ENCODE peak calls at places on chromosomes 7 and 10, in seven cellular contexts. One of them, this sample, is unnamed.

GRCh38 chr7:111750878-111751277 is 188.6 kb upstream of the IMMP2L start:
- DNase-seq in NT2/D1: no peak
- DNase-seq in neural progenitor cell: no peak
- DNase-seq in SK-N-SH: no peak
- DNase-seq in GM23248: no peak
- DNase-seq in PC-3: no peak
- DNase-seq in colonic mucosa: no peak
- DNase-seq in this sample: no peak

GRCh38 chr7:87325576-87326370 is 19.7 kb upstream of the CROT start:
- DNase-seq in NT2/D1: no peak
- DNase-seq in GM23248: no peak
- DNase-seq in PC-3: no peak
- DNase-seq in colonic mucosa: no peak
- DNase-seq in neural progenitor cell: no peak
- DNase-seq in SK-N-SH: no peak
- DNase-seq in this sample: no peak

GRCh38 chr10:29104661-29105369 is 184.1 kb upstream of the LYZL1 start:
- DNase-seq in PC-3: peak
- DNase-seq in colonic mucosa: peak
- DNase-seq in SK-N-SH: no peak
- DNase-seq in neural progenitor cell: no peak
- DNase-seq in GM23248: no peak
- DNase-seq in NT2/D1: no peak
- DNase-seq in this sample: no peak

GRCh38 chr7:100490483-100491191 is 6.9 kb downstream of the NYAP1 start:
- DNase-seq in NT2/D1: no peak
- DNase-seq in SK-N-SH: peak
- DNase-seq in GM23248: no peak
- DNase-seq in PC-3: no peak
- DNase-seq in neural progenitor cell: no peak
- DNase-seq in colonic mucosa: no peak
- DNase-seq in this sample: no peak

GRCh38 chr7:28041508-28042314 is 138.9 kb downstream of the JAZF1 start:
- DNase-seq in PC-3: peak
- DNase-seq in SK-N-SH: no peak
- DNase-seq in NT2/D1: no peak
- DNase-seq in neural progenitor cell: no peak
- DNase-seq in GM23248: peak
- DNase-seq in colonic mucosa: no peak
- DNase-seq in this sample: no peak

GRCh38 chr10:47057471-47057870 is 146.2 kb downstream of the PTPN20 start:
- DNase-seq in SK-N-SH: no peak
- DNase-seq in neural progenitor cell: no peak
- DNase-seq in colonic mucosa: no peak
- DNase-seq in GM23248: no peak
- DNase-seq in NT2/D1: no peak
- DNase-seq in PC-3: no peak
- DNase-seq in this sample: no peak

GRCh38 chr10:3533296-3533695 is 251.7 kb downstream of the KLF6 start:
- DNase-seq in colonic mucosa: no peak
- DNase-seq in PC-3: peak
- DNase-seq in neural progenitor cell: no peak
- DNase-seq in NT2/D1: no peak
- DNase-seq in SK-N-SH: no peak
- DNase-seq in GM23248: no peak
- DNase-seq in this sample: no peak

GRCh38 chr10:127047878-127048238 is 142.6 kb downstream of the DOCK1 start:
- DNase-seq in GM23248: no peak
- DNase-seq in neural progenitor cell: no peak
- DNase-seq in PC-3: no peak
- DNase-seq in colonic mucosa: no peak
- DNase-seq in SK-N-SH: no peak
- DNase-seq in NT2/D1: no peak
- DNase-seq in this sample: no peak

GRCh38 chr7:21767300-21767900 is 178.3 kb downstream of the CDCA7L start:
- DNase-seq in PC-3: peak
- DNase-seq in GM23248: peak
- DNase-seq in colonic mucosa: peak
- DNase-seq in SK-N-SH: peak
- DNase-seq in neural progenitor cell: peak
- DNase-seq in NT2/D1: peak
- DNase-seq in this sample: peak

GRCh38 chr7:15015545-15016314 is 113.2 kb upstream of the DGKB start:
- DNase-seq in SK-N-SH: peak
- DNase-seq in PC-3: peak
- DNase-seq in GM23248: peak
- DNase-seq in neural progenitor cell: peak
- DNase-seq in NT2/D1: peak
- DNase-seq in colonic mucosa: peak
- DNase-seq in this sample: peak

GRCh38 chr7:140676303-140676702 is 3.6 kb downstream of the ADCK2 start:
- DNase-seq in SK-N-SH: no peak
- DNase-seq in colonic mucosa: no peak
- DNase-seq in GM23248: no peak
- DNase-seq in neural progenitor cell: no peak
- DNase-seq in NT2/D1: no peak
- DNase-seq in PC-3: no peak
- DNase-seq in this sample: no peak

GRCh38 chr10:116771101-116771705 is 28.8 kb upstream of the HSPA12A start:
- DNase-seq in neural progenitor cell: no peak
- DNase-seq in PC-3: peak
- DNase-seq in NT2/D1: no peak
- DNase-seq in SK-N-SH: no peak
- DNase-seq in colonic mucosa: peak
- DNase-seq in GM23248: peak
- DNase-seq in this sample: no peak

GRCh38 chr10:24866615-24867583 is 85.5 kb downstream of the PRTFDC1 start:
- DNase-seq in GM23248: peak
- DNase-seq in NT2/D1: no peak
- DNase-seq in PC-3: peak
- DNase-seq in colonic mucosa: peak
- DNase-seq in neural progenitor cell: no peak
- DNase-seq in SK-N-SH: no peak
- DNase-seq in this sample: peak
- H3K9ac ChIP-seq in GM23248: peak
- H3K9ac ChIP-seq in NT2/D1: no peak
- H3K9ac ChIP-seq in PC-3: peak
- H3K9ac ChIP-seq in colonic mucosa: no peak
- H3K9ac ChIP-seq in neural progenitor cell: no peak
- H3K9ac ChIP-seq in SK-N-SH: peak
- H3K9ac ChIP-seq in this sample: no peak

GRCh38 chr10:114646426-114646825 is 11.6 kb downstream of the ABLIM1 start:
- DNase-seq in SK-N-SH: no peak
- DNase-seq in neural progenitor cell: no peak
- DNase-seq in GM23248: no peak
- DNase-seq in NT2/D1: no peak
- DNase-seq in PC-3: no peak
- DNase-seq in colonic mucosa: no peak
- DNase-seq in this sample: no peak
- H3K9ac ChIP-seq in SK-N-SH: no peak
- H3K9ac ChIP-seq in neural progenitor cell: no peak
- H3K9ac ChIP-seq in GM23248: no peak
- H3K9ac ChIP-seq in NT2/D1: no peak
- H3K9ac ChIP-seq in PC-3: no peak
- H3K9ac ChIP-seq in colonic mucosa: no peak
- H3K9ac ChIP-seq in this sample: no peak

GRCh38 chr7:112933598-112933997 is 143.4 kb upstream of the TMEM168 start:
- DNase-seq in NT2/D1: no peak
- DNase-seq in SK-N-SH: no peak
- DNase-seq in colonic mucosa: no peak
- DNase-seq in GM23248: no peak
- DNase-seq in PC-3: no peak
- DNase-seq in neural progenitor cell: no peak
- DNase-seq in this sample: no peak

GRCh38 chr7:112938895-112939588 is 147.6 kb downstream of the GPR85 start:
- DNase-seq in PC-3: no peak
- DNase-seq in GM23248: peak
- DNase-seq in SK-N-SH: peak
- DNase-seq in neural progenitor cell: peak
- DNase-seq in colonic mucosa: peak
- DNase-seq in NT2/D1: peak
- DNase-seq in this sample: peak

GRCh38 chr7:112940314-112940732 is 146.3 kb downstream of the GPR85 start:
- DNase-seq in PC-3: no peak
- DNase-seq in SK-N-SH: no peak
- DNase-seq in neural progenitor cell: no peak
- DNase-seq in NT2/D1: no peak
- DNase-seq in GM23248: no peak
- DNase-seq in colonic mucosa: no peak
- DNase-seq in this sample: no peak

GRCh38 chr7:112939589-112940313 is 146.9 kb downstream of the GPR85 start:
- DNase-seq in GM23248: peak
- DNase-seq in neural progenitor cell: peak
- DNase-seq in SK-N-SH: peak
- DNase-seq in PC-3: peak
- DNase-seq in NT2/D1: peak
- DNase-seq in colonic mucosa: peak
- DNase-seq in this sample: peak

GRCh38 chr7:112937651-112938390 is 147.6 kb upstream of the TMEM168 start:
- DNase-seq in NT2/D1: no peak
- DNase-seq in PC-3: no peak
- DNase-seq in SK-N-SH: no peak
- DNase-seq in colonic mucosa: no peak
- DNase-seq in GM23248: peak
- DNase-seq in neural progenitor cell: no peak
- DNase-seq in this sample: no peak
- H3K9ac ChIP-seq in NT2/D1: no peak
- H3K9ac ChIP-seq in PC-3: no peak
- H3K9ac ChIP-seq in SK-N-SH: peak
- H3K9ac ChIP-seq in colonic mucosa: peak
- H3K9ac ChIP-seq in GM23248: peak
- H3K9ac ChIP-seq in neural progenitor cell: no peak
- H3K9ac ChIP-seq in this sample: no peak

DNA sequence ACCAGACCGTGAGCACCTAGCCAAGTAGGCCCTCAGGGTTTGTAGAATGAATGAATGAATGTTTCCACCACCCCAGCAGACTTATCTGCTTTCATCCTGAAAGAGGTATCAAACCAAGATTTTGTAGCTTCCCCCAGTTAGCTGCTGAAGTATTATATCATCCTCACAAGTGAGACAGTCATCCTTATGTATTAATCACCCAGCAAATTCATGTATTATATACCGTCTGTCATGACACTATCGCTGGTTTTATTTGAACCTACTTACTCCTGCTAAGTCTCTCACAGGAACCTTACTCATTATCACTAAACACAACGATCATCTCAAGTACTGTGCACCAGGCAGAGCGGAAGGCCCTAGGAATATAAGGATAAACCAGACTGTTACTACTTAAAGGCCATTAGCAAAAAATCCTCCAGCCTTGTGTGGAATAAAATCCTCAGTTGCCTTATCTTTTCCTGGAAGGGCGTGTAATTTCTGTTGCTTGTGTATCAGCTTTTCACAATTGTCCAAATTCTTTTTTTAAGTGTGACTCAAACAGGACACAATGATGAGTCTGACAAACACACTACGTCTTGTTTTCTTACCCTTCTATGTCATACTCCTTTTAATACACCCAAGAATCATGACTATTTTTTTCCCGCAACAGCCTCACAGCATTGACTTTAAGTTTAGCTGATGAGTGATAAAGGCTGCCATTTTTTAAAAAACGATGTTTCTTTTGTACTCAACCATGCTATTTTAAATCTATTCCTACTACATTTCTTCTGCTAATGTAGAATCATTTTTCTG is 176.1 kb upstream of the KLF14 start:
- DNase-seq in neural progenitor cell: no peak
- DNase-seq in colonic mucosa: no peak
- DNase-seq in SK-N-SH: no peak
- DNase-seq in PC-3: peak
- DNase-seq in GM23248: peak
- DNase-seq in NT2/D1: no peak
- DNase-seq in this sample: no peak
- H3K9ac ChIP-seq in neural progenitor cell: no peak
- H3K9ac ChIP-seq in colonic mucosa: peak
- H3K9ac ChIP-seq in SK-N-SH: peak
- H3K9ac ChIP-seq in PC-3: peak
- H3K9ac ChIP-seq in GM23248: peak
- H3K9ac ChIP-seq in NT2/D1: no peak
- H3K9ac ChIP-seq in this sample: no peak

GRCh38 chr7:101984141-101984879 is 166.9 kb downstream of the CUX1 start:
- DNase-seq in PC-3: peak
- DNase-seq in neural progenitor cell: no peak
- DNase-seq in colonic mucosa: peak
- DNase-seq in SK-N-SH: no peak
- DNase-seq in NT2/D1: no peak
- DNase-seq in GM23248: peak
- DNase-seq in this sample: no peak
- H3K9ac ChIP-seq in PC-3: no peak
- H3K9ac ChIP-seq in neural progenitor cell: no peak
- H3K9ac ChIP-seq in colonic mucosa: no peak
- H3K9ac ChIP-seq in SK-N-SH: no peak
- H3K9ac ChIP-seq in NT2/D1: no peak
- H3K9ac ChIP-seq in GM23248: no peak
- H3K9ac ChIP-seq in this sample: no peak

GRCh38 chr7:130486963-130487324 is 4.9 kb upstream of the MEST start:
- DNase-seq in GM23248: no peak
- DNase-seq in PC-3: peak
- DNase-seq in neural progenitor cell: no peak
- DNase-seq in SK-N-SH: no peak
- DNase-seq in colonic mucosa: no peak
- DNase-seq in NT2/D1: no peak
- DNase-seq in this sample: no peak
- H3K9ac ChIP-seq in GM23248: no peak
- H3K9ac ChIP-seq in PC-3: peak
- H3K9ac ChIP-seq in neural progenitor cell: no peak
- H3K9ac ChIP-seq in SK-N-SH: no peak
- H3K9ac ChIP-seq in colonic mucosa: peak
- H3K9ac ChIP-seq in NT2/D1: no peak
- H3K9ac ChIP-seq in this sample: peak

This sample was measured in H9.